ENCODE peak calls at places on chromosomes 4 and X, in nine cellular contexts. L is NCI-H1436; X is ACHN; G is activated B cell treated with CpG ODN at 0.5 μM for 24 hours; B is fibroblast of lung; E is activated naive CD4-positive, alpha-beta T cell treated with anti-CD3 and anti-CD28 coated beads, Interleukin-2, amount 10 ng/mL, durations not matched to agents 7 days and 5 days; V is IMR-90; I is iPS DF 19.7; R is colonic mucosa. H is an unnamed sample.

GRCh38 chr4:112813790-112814189 is 176.8 kb downstream of the LARP7 start:
- DNase-seq in L (no peak), X (peak), G (no peak), B (peak), E (no peak), V (peak), I (no peak), R (no peak), H (no peak)

GRCh38 chrX:112094729-112095128 is 12.2 kb upstream of the TRPC5 start:
- DNase-seq in L (no peak), X (no peak), G (no peak), B (no peak), E (no peak), V (no peak), I (no peak), R (no peak), H (no peak)

GRCh38 chrX:10939384-10939783 is 171.7 kb upstream of the HCCS start:
- DNase-seq in L (no peak), X (peak), G (no peak), B (no peak), E (no peak), V (peak), I (no peak), R (no peak), H (no peak)

GRCh38 chrX:39029221-39029620 is 228.0 kb downstream of the MID1IP1 start:
- DNase-seq in L (no peak), X (no peak), G (no peak), B (no peak), E (no peak), V (no peak), I (no peak), R (no peak), H (no peak)

GRCh38 chr4:113147498-113148231 is 98.2 kb downstream of the ANK2 start:
- DNase-seq in L (no peak), X (peak), G (no peak), B (no peak), E (no peak), V (no peak), I (no peak), R (no peak), H (no peak)

GRCh38 chr4:87150498-87151261 is 69.7 kb downstream of the KLHL8 start:
- DNase-seq in L (peak), X (peak), G (no peak), B (peak), E (peak), V (peak), I (peak), R (peak), H (peak)

GRCh38 chrX:136130931-136131843 is 16.1 kb upstream of the FHL1 start:
- DNase-seq in L (no peak), X (no peak), G (no peak), B (peak), E (no peak), V (peak), I (no peak), R (no peak), H (no peak)

GRCh38 chr4:28621541-28621940 is 1760.9 kb downstream of the STIM2 start:
- DNase-seq in L (no peak), X (no peak), G (no peak), B (peak), E (no peak), V (peak), I (no peak), R (no peak), H (no peak)

GRCh38 chrX:101564651-101565050 is 14.3 kb downstream of the ARMCX1 start:
- DNase-seq in L (no peak), X (no peak), G (no peak), B (no peak), E (no peak), V (no peak), I (no peak), R (no peak), H (no peak)

GRCh38 chrX:94057385-94057784 is 383.4 kb downstream of the FAM133A start:
- DNase-seq in L (no peak), X (peak), G (no peak), B (no peak), E (no peak), V (no peak), I (no peak), R (no peak), H (no peak)

GRCh38 chr4:141540643-141541042 is 95.7 kb upstream of the IL15 start:
- DNase-seq in L (no peak), X (no peak), G (no peak), B (peak), E (no peak), V (peak), I (no peak), R (no peak), H (no peak)

GRCh38 chrX:38004046-38004445 is 2.3 kb upstream of the SYTL5 start:
- DNase-seq in L (no peak), X (no peak), G (no peak), B (no peak), E (no peak), V (no peak), I (no peak), R (no peak), H (no peak)

GRCh38 chr4:18278244-18278643 is 256.7 kb upstream of the LCORL start:
- DNase-seq in L (no peak), X (no peak), G (no peak), B (no peak), E (no peak), V (no peak), I (no peak), R (no peak), H (no peak)

GRCh38 chr4:103018391-103019318 is 850 bp downstream of the SLC9B1 start:
- DNase-seq in L (no peak), X (peak), G (no peak), B (peak), E (no peak), V (no peak), I (no peak), R (peak), H (no peak)

GRCh38 chrX:119419146-119419545 is 20.0 kb downstream of the SLC25A43 start:
- DNase-seq in L (no peak), X (no peak), G (no peak), B (no peak), E (no peak), V (no peak), I (no peak), R (peak), H (no peak)

GRCh38 chrX:13658602-13659001 is 5.7 kb downstream of the TCEANC start:
- DNase-seq in L (no peak), X (peak), G (no peak), B (peak), E (no peak), V (peak), I (no peak), R (peak), H (no peak)

GRCh38 chr4:40585201-40585789 is 44.4 kb downstream of the RBM47 start:
- DNase-seq in L (no peak), X (no peak), G (no peak), B (no peak), E (no peak), V (no peak), I (no peak), R (no peak), H (no peak)

GRCh38 chrX:75156537-75156945 is 458 bp upstream of the ABCB7 start:
- DNase-seq in L (no peak), X (peak), G (no peak), B (peak), E (no peak), V (peak), I (no peak), R (no peak), H (no peak)

GRCh38 chrX:133935096-133935495 is 50.3 kb downstream of the GPC3 start:
- DNase-seq in L (no peak), X (no peak), G (no peak), B (no peak), E (no peak), V (no peak), I (no peak), R (no peak), H (no peak)

GRCh38 chr4:13635281-13635799 is 7.8 kb upstream of the BOD1L1 start:
- DNase-seq in L (no peak), X (no peak), G (no peak), B (no peak), E (no peak), V (no peak), I (no peak), R (no peak), H (no peak)

GRCh38 chr4:75867135-75867534 is 35.1 kb downstream of the PPEF2 start:
- DNase-seq in L (no peak), X (peak), G (no peak), B (no peak), E (no peak), V (no peak), I (no peak), R (no peak), H (no peak)

H was measured in stomach.